ENCODE peak calls at places on chromosomes 2 and 18, in nine cellular contexts. O is HepG2; X is mesenchymal stem cell; U is kidney; D is stimulated activated CD8-positive, alpha-beta memory T cell treated with anti-CD3 and anti-CD28 coated beads, Interleukin-15, amount 100 ng/mL, for 24 hours; Y is Daoy; A is cerebellar cortex; Q is NCI-H446; P is T-helper 9 cell. S is an unnamed sample.

GRCh38 chr2:40130251-40130994 is 321.5 kb downstream of the SLC8A1 start:
- DNase-seq in A (no peak), X (peak), O (no peak), U (no peak), Q (no peak), D (no peak), Y (no peak), P (no peak), S (no peak)

GRCh38 chr2:158735822-158736580 is 59.1 kb upstream of the DAPL1 start:
- DNase-seq in P (no peak), O (peak), Y (no peak), X (no peak), U (no peak), A (peak), D (no peak), Q (no peak), S (no peak)

GRCh38 chr18:21085579-21086161 is 25.9 kb downstream of the ROCK1 start:
- DNase-seq in P (no peak), X (no peak), O (no peak), D (no peak), A (no peak), U (no peak), Y (no peak), Q (no peak), S (no peak)

GRCh38 chr2:152499921-152500320 is 164.9 kb downstream of the FMNL2 start:
- DNase-seq in Y (peak), A (no peak), X (peak), O (no peak), D (no peak), Q (no peak), U (no peak), P (no peak), S (no peak)

GRCh38 chr2:230757476-230757875 is 44.8 kb downstream of the CAB39 start:
- DNase-seq in A (no peak), P (no peak), Q (no peak), U (no peak), X (peak), O (no peak), Y (peak), D (no peak), S (peak)

GRCh38 chr2:13572466-13572865 is 855.7 kb downstream of the TRIB2 start:
- DNase-seq in X (no peak), D (no peak), A (no peak), Q (no peak), U (no peak), P (no peak), O (no peak), Y (no peak), S (no peak)

GRCh38 chr18:48790226-48790863 is 160.4 kb downstream of the SMAD7 start:
- DNase-seq in A (no peak), P (no peak), O (no peak), Y (no peak), D (no peak), U (peak), X (no peak), Q (peak), S (peak)

GRCh38 chr2:429575-430254 is 141.8 kb upstream of the ALKAL2 start:
- DNase-seq in U (no peak), Q (no peak), Y (no peak), A (no peak), O (no peak), D (no peak), P (no peak), X (no peak), S (no peak)

GRCh38 chr2:122808286-122808969 is 1053.0 kb downstream of the TSN start:
- DNase-seq in Y (no peak), U (no peak), D (no peak), X (no peak), Q (no peak), P (no peak), O (no peak), A (no peak), S (no peak)

GRCh38 chr2:219687266-219687665 is 59.8 kb downstream of the SLC4A3 start:
- DNase-seq in A (no peak), O (no peak), U (no peak), D (no peak), Q (no peak), P (no peak), Y (no peak), X (peak), S (no peak)

GRCh38 chr2:102149644-102150455 is 7.3 kb downstream of the IL1R1 start:
- DNase-seq in Q (no peak), U (no peak), Y (no peak), D (no peak), P (no peak), A (no peak), X (no peak), O (no peak), S (peak)

GRCh38 chr2:30266051-30266621 is 34.8 kb downstream of the LBH start:
- DNase-seq in Q (no peak), U (no peak), Y (peak), D (no peak), X (peak), O (no peak), P (peak), A (no peak), S (peak)

GRCh38 chr2:25430556-25430955 is 88.8 kb upstream of the DNMT3A start:
- DNase-seq in O (no peak), U (no peak), A (no peak), P (no peak), D (no peak), X (no peak), Y (no peak), Q (no peak), S (no peak)

GRCh38 chr2:197939787-197940186 is 135.4 kb downstream of the PLCL1 start:
- DNase-seq in P (no peak), Q (no peak), D (no peak), U (no peak), X (no peak), O (no peak), A (no peak), Y (no peak), S (no peak)

GRCh38 chr2:241272722-241273551 is 42.5 kb downstream of the HDLBP start:
- DNase-seq in X (peak), O (no peak), U (peak), A (peak), Y (peak), D (peak), Q (peak), P (peak), S (peak)

GRCh38 chr2:60527762-60528161 is 25.7 kb downstream of the BCL11A start:
- DNase-seq in X (no peak), P (no peak), Q (no peak), A (no peak), U (no peak), D (no peak), O (no peak), Y (no peak), S (no peak)

GRCh38 chr2:160208662-160209229 is 8.7 kb upstream of the ITGB6 start:
- DNase-seq in Q (no peak), A (no peak), O (no peak), Y (no peak), D (no peak), P (no peak), U (no peak), X (no peak), S (no peak)

GRCh38 chr2:45123065-45123464 is 113.8 kb upstream of the SIX2 start:
- DNase-seq in Q (no peak), P (no peak), D (no peak), X (no peak), O (no peak), A (no peak), Y (no peak), U (no peak), S (no peak)

GRCh38 chr2:7502306-7502705 is 585.1 kb downstream of the RNF144A start:
- DNase-seq in D (no peak), Y (no peak), P (no peak), U (no peak), X (no peak), Q (no peak), O (no peak), A (no peak), S (no peak)

GRCh38 chr2:233384017-233384416 is 29.7 kb downstream of the DGKD start:
- DNase-seq in D (no peak), O (no peak), P (no peak), X (no peak), Y (no peak), U (no peak), A (no peak), Q (no peak), S (no peak)

GRCh38 chr2:68743531-68743930 is 8.9 kb downstream of the ARHGAP25 start:
- DNase-seq in Q (no peak), D (no peak), P (no peak), U (no peak), X (no peak), O (no peak), A (peak), Y (no peak), S (no peak)

GRCh38 chr2:220224711-220225519 is 597.5 kb downstream of the SLC4A3 start:
- DNase-seq in Y (peak), Q (no peak), P (no peak), A (no peak), U (no peak), O (no peak), X (peak), D (no peak), S (no peak)

GRCh38 chr2:159600752-159601151 is 15.6 kb downstream of the BAZ2B start:
- DNase-seq in P (no peak), Q (no peak), X (peak), D (no peak), O (peak), Y (peak), U (no peak), A (no peak), S (peak)

GRCh38 chr2:219645631-219646527 is 18.4 kb downstream of the SLC4A3 start:
- DNase-seq in P (no peak), Q (no peak), O (peak), U (peak), D (no peak), A (no peak), X (peak), Y (peak), S (peak)

GRCh38 chr2:25000503-25001328 is 29.0 kb upstream of the DNAJC27 start:
- DNase-seq in X (no peak), A (peak), Q (no peak), U (no peak), Y (peak), P (no peak), D (no peak), O (no peak), S (no peak)

GRCh38 chr2:239824866-239825704 is 200.1 kb downstream of the NDUFA10 start:
- DNase-seq in O (no peak), Y (no peak), P (no peak), D (no peak), X (no peak), U (peak), A (no peak), Q (no peak), S (no peak)

GRCh38 chr2:173175222-173175621 is 99.6 kb downstream of the MAP3K20 start:
- DNase-seq in X (peak), O (no peak), P (no peak), U (no peak), Y (no peak), D (no peak), A (no peak), Q (no peak), S (no peak)

GRCh38 chr2:73130790-73131189 is 18.0 kb upstream of the RAB11FIP5 start:
- DNase-seq in Y (no peak), A (no peak), U (no peak), X (no peak), O (no peak), Q (no peak), P (no peak), D (no peak), S (no peak)

GRCh38 chr2:163774862-163775261 is 39.1 kb upstream of the FIGN start:
- DNase-seq in Q (no peak), Y (peak), A (no peak), O (no peak), U (no peak), P (no peak), X (peak), D (no peak), S (peak)

GRCh38 chr18:80009661-80010550 is 21.5 kb upstream of the TXNL4A start:
- DNase-seq in Q (peak), Y (peak), P (no peak), A (no peak), O (no peak), D (no peak), U (no peak), X (peak), S (peak)

GRCh38 chr2:59006204-59006603 is 765.1 kb upstream of the FANCL start:
- DNase-seq in Q (no peak), O (no peak), A (no peak), P (no peak), Y (no peak), U (no peak), X (no peak), D (no peak), S (no peak)

GRCh38 chr18:48669180-48669675 is 130.4 kb downstream of the CTIF start:
- DNase-seq in Q (no peak), X (no peak), O (no peak), U (no peak), A (no peak), D (no peak), Y (no peak), P (no peak), S (no peak)

GRCh38 chr2:120879401-120880295 is 144.0 kb downstream of the GLI2 start:
- DNase-seq in U (no peak), P (no peak), O (no peak), D (no peak), X (no peak), Q (no peak), Y (no peak), A (peak), S (no peak)

GRCh38 chr2:67453365-67453764 is 56.2 kb downstream of the ETAA1 start:
- DNase-seq in D (no peak), A (no peak), P (no peak), Q (no peak), X (peak), O (no peak), U (no peak), Y (peak), S (no peak)

GRCh38 chr2:153360239-153360638 is 118.3 kb downstream of the RPRM start:
- DNase-seq in Y (no peak), P (no peak), U (peak), D (no peak), Q (no peak), O (no peak), A (no peak), X (no peak), S (no peak)

GRCh38 chr2:108853421-108853820 is 66.8 kb downstream of the CCDC138 start:
- DNase-seq in X (peak), P (no peak), Y (no peak), U (no peak), A (no peak), O (peak), D (no peak), Q (no peak), S (no peak)

GRCh38 chr18:56391933-56392590 is 246.3 kb downstream of the TXNL1 start:
- DNase-seq in P (no peak), Q (no peak), A (no peak), X (no peak), D (no peak), Y (no peak), U (no peak), O (no peak), S (no peak)

GRCh38 chr2:150167711-150168110 is 319.8 kb downstream of the RND3 start:
- DNase-seq in X (peak), U (no peak), O (no peak), P (no peak), D (no peak), A (no peak), Q (no peak), Y (peak), S (peak)

S was measured in dermis blood vessel endothelial cell.